ENCODE peak calls at places on chromosome X, in nine cellular contexts. N is K562, P is AG08396, S is astrocyte of the cerebellum, T is Right ventricle myocardium inferior, U is bronchial epithelial cell, R is progenitor cell of endocrine pancreas, I is lower lobe of right lung, V is AG10803. O is an unnamed sample.

GRCh38 chrX:24696241-24696640 is 2.5 kb downstream of the POLA1 start:
- DNase-seq in N (no peak), P (no peak), S (no peak), T (no peak), U (no peak), R (no peak), I (no peak), V (peak; percentile 2), O (no peak)

GRCh38 chrX:39613997-39614679 is 483.6 kb downstream of the BCOR start:
- DNase-seq in N (no peak), P (no peak), S (no peak), T (no peak), U (no peak), R (no peak), I (peak; percentile 64), V (no peak), O (no peak)

GRCh38 chrX:42485621-42486020 is 292.3 kb downstream of the PPP1R2C start:
- DNase-seq in N (no peak), P (no peak), S (no peak), T (no peak), U (peak; percentile 11), R (no peak), I (no peak), V (peak; percentile 0), O (no peak)

GRCh38 chrX:122421434-122422121 is 762.5 kb upstream of the GRIA3 start:
- DNase-seq in N (no peak), P (no peak), S (no peak), T (peak; percentile 17), U (no peak), R (no peak), I (no peak), V (no peak), O (no peak)

GRCh38 chrX:42098897-42099296 is 175.5 kb upstream of the CASK start:
- DNase-seq in N (no peak), P (no peak), S (no peak), T (no peak), U (no peak), R (no peak), I (no peak), V (no peak), O (no peak)

GRCh38 chrX:46165411-46165810 is 379.8 kb downstream of the ZNF674 start:
- DNase-seq in N (no peak), P (peak; percentile 17), S (peak; percentile 13), T (no peak), U (peak; percentile 81), R (no peak), I (no peak), V (peak; percentile 77), O (no peak)

GRCh38 chrX:42597481-42597880 is 180.5 kb downstream of the PPP1R2C start:
- DNase-seq in N (no peak), P (no peak), S (no peak), T (no peak), U (no peak), R (no peak), I (no peak), V (no peak), O (no peak)

GRCh38 chrX:150692837-150693781 is at the start of gene MTMR1:
- DNase-seq in N (peak; percentile 79), P (peak; percentile 46), S (no peak), T (peak; percentile 69), U (no peak), R (peak; percentile 14), I (peak; percentile 48), V (no peak), O (no peak)

GRCh38 chrX:9587551-9588096 is 122.8 kb downstream of the TBL1X start:
- DNase-seq in N (no peak), P (no peak), S (no peak), T (no peak), U (peak; percentile 7), R (no peak), I (no peak), V (no peak), O (no peak)

GRCh38 chrX:69165116-69165651 is at the start of gene PJA1:
- DNase-seq in N (peak; percentile 46), P (peak; percentile 84), S (peak; percentile 18), T (peak; percentile 87), U (peak; percentile 38), R (peak; percentile 38), I (peak; percentile 74), V (peak; percentile 73), O (peak; percentile 23)

GRCh38 chrX:53930513-53931380 is 113.5 kb downstream of the PHF8 start:
- DNase-seq in N (no peak), P (no peak), S (peak; percentile 4), T (no peak), U (peak; percentile 12), R (no peak), I (no peak), V (peak; percentile 42), O (no peak)

GRCh38 chrX:147894332-147894870 is 17.3 kb upstream of the FMR1 start:
- DNase-seq in N (no peak), P (no peak), S (no peak), T (no peak), U (peak; percentile 20), R (no peak), I (no peak), V (peak; percentile 22), O (no peak)

GRCh38 chrX:12379666-12380065 is 241.4 kb downstream of the FRMPD4 start:
- DNase-seq in N (no peak), P (no peak), S (no peak), T (no peak), U (peak; percentile 65), R (no peak), I (no peak), V (peak; percentile 55), O (no peak)

GRCh38 chrX:130330146-130330545 is 9.6 kb upstream of the SLC25A14 start:
- DNase-seq in N (no peak), P (no peak), S (no peak), T (no peak), U (peak; percentile 89), R (no peak), I (no peak), V (no peak), O (no peak)

GRCh38 chrX:40171513-40172168 is 73.9 kb upstream of the BCOR start:
- DNase-seq in N (no peak), P (peak; percentile 58), S (no peak), T (no peak), U (no peak), R (no peak), I (no peak), V (peak; percentile 58), O (no peak)